ENCODE peak calls at places on chromosomes 4 and X, in seven cellular contexts. H is choroid plexus epithelial cell, S is fibroblast of pulmonary artery, Z is fibroblast of mammary gland, V is cardiac muscle cell, Q is ascending aorta, L is brain microvascular endothelial cell. B is an unnamed sample.

GRCh38 chr4:186158021-186158859 is 33.1 kb upstream of the CYP4V2 start:
- DNase-seq in Z (no peak), L (no peak), V (no peak), S (no peak), H (no peak), Q (no peak), B (no peak)

GRCh38 chrX:18983711-18984380 is at the start of gene PHKA2:
- DNase-seq in S (peak), Z (peak), H (no peak), L (peak), V (no peak), Q (peak), B (peak)

GRCh38 chr4:23827971-23828680 is 61.7 kb downstream of the PPARGC1A start:
- DNase-seq in L (no peak), V (no peak), H (peak), Z (peak), Q (no peak), S (no peak), B (peak)

GRCh38 chr4:37225778-37226177 is 18.8 kb upstream of the NWD2 start:
- DNase-seq in S (no peak), Q (no peak), L (no peak), V (no peak), Z (no peak), H (no peak), B (no peak)

GRCh38 chrX:74924449-74925209 is 623 bp downstream of the NEXMIF start:
- DNase-seq in L (peak), Z (no peak), V (peak), H (peak), Q (peak), S (peak), B (peak)

GRCh38 chr4:56134272-56134671 is 185.5 kb downstream of the CEP135 start:
- DNase-seq in S (peak), L (peak), Z (peak), Q (no peak), V (peak), H (peak), B (peak)

GRCh38 chrX:50996930-50997329 is 86.4 kb downstream of the BMP15 start:
- DNase-seq in Q (no peak), S (no peak), L (no peak), V (no peak), H (no peak), Z (no peak), B (no peak)

GRCh38 chr4:121073672-121074386 is 1.5 kb upstream of the NDNF start:
- DNase-seq in L (no peak), Z (no peak), S (no peak), Q (no peak), V (no peak), H (no peak), B (no peak)

GRCh38 chr4:81754169-81754568 is 282.5 kb upstream of the RASGEF1B start:
- DNase-seq in V (peak), Z (no peak), H (no peak), L (no peak), S (no peak), Q (no peak), B (no peak)

GRCh38 chr4:48093949-48094550 is 40.0 kb downstream of the TXK start:
- DNase-seq in S (peak), H (peak), Q (no peak), Z (no peak), V (peak), L (peak), B (no peak)

GRCh38 chrX:107678957-107679740 is 50.8 kb downstream of the PRPS1 start:
- DNase-seq in L (peak), Q (peak), H (peak), Z (peak), S (peak), V (peak), B (peak)

GRCh38 chrX:57267308-57267707 is 19.2 kb upstream of the FAAH2 start:
- DNase-seq in Q (no peak), V (no peak), Z (no peak), S (no peak), L (no peak), H (no peak), B (no peak)

GRCh38 chr4:84708406-84709135 is 125.6 kb downstream of the CDS1 start:
- DNase-seq in V (no peak), L (no peak), Q (no peak), Z (peak), H (peak), S (peak), B (peak)

GRCh38 chr4:41692717-41693345 is 55.7 kb downstream of the PHOX2B start:
- DNase-seq in H (peak), S (peak), Z (peak), Q (no peak), L (peak), V (peak), B (peak)

GRCh38 chr4:33063238-33063637 is 2343.1 kb downstream of the PCDH7 start:
- DNase-seq in V (peak), Q (no peak), Z (peak), H (peak), S (peak), L (peak), B (peak)

GRCh38 chr4:128776794-128777216 is 32.7 kb upstream of the JADE1 start:
- DNase-seq in V (peak), L (peak), Q (peak), H (peak), Z (peak), S (peak), B (peak)

GRCh38 chrX:138191998-138192397 is 519.5 kb downstream of the FGF13 start:
- DNase-seq in V (peak), Q (no peak), Z (peak), H (peak), L (peak), S (peak), B (peak)

GRCh38 chr4:33649015-33649414 is 2595.3 kb downstream of the ARAP2 start:
- DNase-seq in L (no peak), S (peak), Q (no peak), V (peak), Z (peak), H (peak), B (peak)

GRCh38 chr4:170047774-170048354 is 21.7 kb upstream of the MFAP3L start:
- DNase-seq in Q (peak), L (peak), Z (peak), H (peak), S (peak), V (peak), B (peak)

DNA sequence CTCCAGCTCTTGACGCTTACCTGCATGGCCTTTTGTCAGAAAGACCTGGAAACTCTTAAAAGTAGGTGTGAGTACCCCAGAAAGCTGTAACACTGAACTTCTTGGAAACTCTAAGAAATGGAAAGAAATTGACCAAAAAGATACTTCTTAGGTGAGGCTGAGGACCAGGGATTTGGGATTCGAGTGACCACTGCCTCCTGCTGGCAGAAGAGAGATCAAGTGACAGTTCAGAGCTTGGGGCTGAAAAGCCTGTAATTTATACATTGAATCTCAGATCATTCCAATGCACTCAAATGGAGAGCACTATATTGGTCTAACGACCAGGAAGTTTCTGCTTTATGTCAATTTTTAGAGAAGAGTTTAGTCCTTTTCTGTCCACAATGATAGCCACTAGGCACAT is 204.6 kb downstream of the PDGFRA start:
- DNase-seq in H (peak), Q (no peak), S (peak), V (peak), L (peak), Z (peak), B (no peak)
- TF ChIP-seq CTCF in H (peak), Q (peak), S (peak), V (peak), L (peak), Z (peak), B (peak)

GRCh38 chrX:113986427-113986826 is 597.5 kb upstream of the HTR2C start:
- DNase-seq in S (no peak), Q (no peak), Z (no peak), H (no peak), V (no peak), L (no peak), B (no peak)
- H3K4me3 ChIP-seq in S (no peak), Q (no peak), Z (no peak), H (no peak), V (no peak), L (no peak), B (no peak)

GRCh38 chr4:115873048-115873447 is 759.6 kb upstream of the NDST4 start:
- DNase-seq in L (no peak), S (no peak), H (no peak), Z (no peak), V (no peak), Q (no peak), B (no peak)
- TF ChIP-seq CTCF in L (no peak), S (no peak), H (no peak), Z (no peak), V (no peak), Q (no peak), B (no peak)

DNA sequence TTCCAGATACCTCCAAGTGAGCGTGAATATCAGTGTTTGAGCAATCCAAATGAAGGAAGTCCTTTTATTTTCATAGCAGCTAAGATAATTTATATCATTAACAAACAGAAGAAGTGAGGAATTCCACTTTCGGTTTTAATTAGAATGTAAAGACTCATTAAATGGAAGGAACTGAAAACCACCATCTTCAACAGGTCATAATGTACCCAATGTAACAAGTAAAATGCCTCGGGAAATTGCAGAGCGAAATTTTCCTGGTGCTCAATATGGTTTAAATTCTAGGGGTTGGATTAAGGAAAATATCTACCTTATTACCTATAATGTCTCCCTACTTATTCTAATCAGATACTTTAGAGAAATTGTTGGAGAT is 33.9 kb upstream of the SLC9A7 start:
- DNase-seq in Q (no peak), S (no peak), V (no peak), H (no peak), Z (no peak), L (no peak), B (no peak)
- H3K4me3 ChIP-seq in Q (no peak), S (peak), V (no peak), H (no peak), Z (no peak), L (no peak), B (no peak)

DNA sequence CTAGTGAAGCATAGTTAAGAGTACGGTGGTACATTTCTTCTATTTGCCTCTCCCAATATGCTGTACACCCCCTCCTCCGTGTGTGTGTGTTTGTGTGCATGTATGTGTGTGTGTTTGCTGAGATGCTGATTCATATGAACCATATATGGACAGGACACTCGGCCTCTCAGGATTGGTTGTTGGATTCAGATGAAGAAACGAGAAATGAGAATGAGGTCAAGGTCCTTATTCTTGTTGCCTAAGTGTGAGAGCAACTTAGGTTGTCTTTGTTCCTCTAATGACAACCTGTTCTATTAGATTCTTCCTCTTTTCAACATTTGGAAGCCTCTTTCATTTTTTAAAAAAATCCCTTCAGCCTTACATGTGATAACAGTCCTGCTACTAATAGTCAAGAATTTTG is 1387.6 kb downstream of the STIM2 start:
- DNase-seq in V (no peak), H (no peak), Z (no peak), L (no peak), Q (no peak), S (no peak), B (no peak)
- TF ChIP-seq CTCF in V (no peak), H (no peak), Z (no peak), L (no peak), Q (no peak), S (no peak), B (no peak)

DNA sequence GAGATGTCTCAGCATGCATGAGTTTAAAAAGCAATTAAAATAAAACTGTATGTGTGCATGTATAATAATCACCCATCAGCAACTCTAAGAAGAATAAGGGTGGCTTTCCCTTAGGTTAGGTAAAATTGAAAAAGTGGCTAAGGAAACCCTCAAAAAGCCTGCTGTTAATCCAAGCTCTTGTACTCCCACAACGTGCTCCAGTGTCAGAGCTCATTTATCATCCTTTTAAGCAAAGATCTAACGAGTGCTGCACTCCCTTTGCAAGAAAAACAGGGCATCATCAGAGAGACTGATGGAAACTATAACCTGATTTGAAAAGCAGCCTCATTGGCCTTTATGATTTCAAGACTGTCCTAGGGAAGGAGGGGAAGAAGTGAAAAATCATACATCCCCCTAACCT is 34.2 kb upstream of the AREG start:
- DNase-seq in V (no peak), S (no peak), L (no peak), H (no peak), Q (no peak), Z (no peak), B (no peak)
- H3K4me3 ChIP-seq in V (no peak), S (no peak), L (no peak), H (no peak), Q (no peak), Z (no peak), B (no peak)

DNA sequence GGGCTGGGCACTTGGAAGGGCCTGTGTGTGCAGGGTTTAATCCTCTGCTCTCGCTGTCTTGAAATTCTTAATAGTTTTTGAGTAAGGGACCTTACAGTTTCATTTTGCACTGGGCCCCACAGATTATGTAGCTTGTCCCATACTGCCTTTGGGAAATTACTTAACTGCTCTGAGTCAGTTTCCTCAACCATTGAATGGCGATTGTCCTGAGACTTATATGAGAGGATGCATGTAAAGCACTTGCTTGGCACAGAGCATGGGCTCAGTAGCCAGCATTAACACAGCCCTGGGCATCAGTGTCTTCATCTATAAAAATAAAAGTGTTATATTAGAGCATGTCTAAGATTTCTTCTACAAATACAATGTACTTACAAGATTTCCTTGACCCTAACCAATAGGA is 55.8 kb downstream of the CLCN5 start:
- DNase-seq in Q (no peak), V (no peak), H (no peak), S (peak), Z (no peak), L (no peak), B (no peak)
- TF ChIP-seq CTCF in Q (no peak), V (no peak), H (no peak), S (no peak), Z (no peak), L (no peak), B (no peak)

DNA sequence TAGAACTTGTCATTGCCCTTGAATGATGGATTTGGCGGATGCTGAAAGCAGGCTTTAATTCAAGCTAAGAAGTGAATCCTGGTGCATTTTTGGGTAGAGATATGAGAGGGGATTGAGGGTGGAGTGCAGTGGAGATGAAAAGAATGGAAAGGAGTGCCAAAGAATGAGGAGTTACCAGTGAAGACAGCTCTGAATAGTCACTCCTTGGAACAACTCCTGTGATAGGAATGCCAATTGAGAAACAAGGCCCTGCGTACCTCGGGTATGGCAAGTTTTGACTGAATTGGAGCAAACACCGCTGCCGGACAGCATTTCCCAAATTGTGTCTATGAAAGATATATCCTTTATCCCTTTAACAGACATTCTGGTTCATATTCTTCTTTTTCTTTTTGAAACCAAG is 36.5 kb upstream of the ETNPPL start:
- DNase-seq in Z (no peak), V (no peak), Q (no peak), S (no peak), H (no peak), L (no peak), B (no peak)
- H3K4me3 ChIP-seq in Z (no peak), V (no peak), Q (no peak), S (no peak), H (no peak), L (no peak), B (no peak)

GRCh38 chr4:76108467-76109181 is 34.1 kb downstream of the ART3 start:
- DNase-seq in V (peak), H (peak), Z (peak), Q (no peak), S (peak), L (no peak), B (peak)
- TF ChIP-seq CTCF in V (no peak), H (no peak), Z (no peak), Q (no peak), S (no peak), L (peak), B (no peak)

DNA sequence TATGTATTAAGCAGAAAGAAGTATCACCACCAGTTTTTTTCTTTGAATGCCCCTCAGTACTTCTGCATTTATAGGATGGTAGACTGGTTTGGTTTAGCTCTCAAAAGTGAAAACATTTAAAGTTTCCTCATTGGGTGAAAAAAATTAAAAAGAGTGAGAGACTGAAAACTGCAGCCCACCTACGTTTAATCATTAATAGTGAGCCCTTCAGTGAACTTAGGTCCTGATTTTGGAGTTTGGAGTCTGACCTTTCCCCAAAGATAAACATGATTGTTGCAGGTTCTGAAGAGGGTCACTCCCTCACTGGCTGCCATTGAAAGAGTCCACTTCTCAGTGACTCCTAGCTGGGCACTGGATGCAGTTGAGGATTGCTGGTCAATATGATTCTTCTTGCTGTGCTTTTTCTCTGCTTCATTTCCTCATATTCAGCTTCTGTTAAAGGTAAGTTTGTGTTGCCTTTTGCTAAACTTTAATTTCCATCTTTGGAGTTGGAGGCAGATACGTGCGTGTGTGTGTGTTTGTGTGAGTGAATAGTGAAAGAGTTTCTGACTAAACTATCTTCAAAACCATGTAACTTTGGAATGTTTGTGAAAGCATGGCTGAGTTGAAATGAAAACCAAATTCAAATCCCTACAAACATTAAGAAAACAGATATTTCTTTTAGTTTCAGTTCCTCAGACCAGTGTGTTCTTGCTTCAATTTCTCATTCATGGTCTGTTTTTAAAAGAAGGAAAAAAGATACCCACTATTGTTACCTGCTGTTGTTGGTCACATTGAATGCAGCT is at the start of gene MTTP:
- DNase-seq in L (no peak), H (no peak), S (no peak), Q (no peak), Z (no peak), V (no peak), B (no peak)
- H3K4me3 ChIP-seq in L (no peak), H (no peak), S (no peak), Q (peak), Z (no peak), V (no peak), B (no peak)

B was measured in fibroblast of lung.